ENCODE peak calls at places on chromosomes 7 and 10, in eight cellular contexts. U, W, I, R, F, Q, G and J are unnamed samples.

GRCh38 chr10:124063736-124064135 is 29.7 kb downstream of the CHST15 start:
- DNase-seq in I (no peak), F (no peak), Q (no peak), R (no peak), W (peak; percentile 92), U (no peak), G (no peak), J (no peak)

GRCh38 chr10:571643-572042 is 117.8 kb downstream of the DIP2C start:
- DNase-seq in U (no peak), F (no peak), Q (no peak), R (no peak), G (no peak), W (no peak), I (no peak), J (no peak)

GRCh38 chr10:12720217-12720981 is 281.1 kb downstream of the CCDC3 start:
- DNase-seq in W (peak; percentile 99), U (no peak), Q (peak; percentile 86), G (no peak), F (no peak), R (no peak), I (peak; percentile 91), J (peak; percentile 94)

GRCh38 chr10:118870467-118871243 is 115.9 kb upstream of the CACUL1 start:
- DNase-seq in F (no peak), R (no peak), U (no peak), W (peak; percentile 75), Q (no peak), G (no peak), I (no peak), J (peak; percentile 83)

GRCh38 chr7:96181174-96181573 is 140.7 kb downstream of the SLC25A13 start:
- DNase-seq in U (no peak), F (no peak), W (peak; percentile 10), Q (no peak), I (no peak), G (no peak), R (no peak), J (no peak)

GRCh38 chr7:128932862-128933821 is 4.6 kb upstream of the IRF5 start:
- DNase-seq in I (peak; percentile 45), F (peak; percentile 27), R (no peak), U (no peak), G (no peak), Q (no peak), W (no peak), J (no peak)

GRCh38 chr10:106147050-106147449 is 1017.5 kb downstream of the SORCS1 start:
- DNase-seq in G (no peak), F (no peak), I (no peak), Q (no peak), W (no peak), U (no peak), R (no peak), J (no peak)

GRCh38 chr10:52879651-52880050 is 107.1 kb upstream of the MBL2 start:
- DNase-seq in G (no peak), F (no peak), Q (no peak), R (no peak), U (no peak), I (no peak), W (no peak), J (no peak)

GRCh38 chr7:106313456-106313891 is 28.7 kb upstream of the NAMPT start:
- DNase-seq in F (no peak), R (no peak), I (no peak), G (no peak), Q (no peak), W (peak; percentile 88), U (no peak), J (peak; percentile 55)

GRCh38 chr10:124678566-124679240 is 65.5 kb downstream of the FAM53B start:
- DNase-seq in F (peak; percentile 54), I (peak; percentile 39), R (no peak), U (no peak), Q (no peak), W (no peak), G (no peak), J (no peak)

GRCh38 chr7:80316811-80317210 is 182.2 kb downstream of the GNAI1 start:
- DNase-seq in R (no peak), I (no peak), W (no peak), G (no peak), F (no peak), Q (no peak), U (no peak), J (no peak)

GRCh38 chr7:40341836-40342235 is 207.0 kb downstream of the SUGCT start:
- DNase-seq in G (no peak), I (no peak), R (no peak), F (no peak), U (no peak), Q (no peak), W (no peak), J (no peak)

GRCh38 chr7:3673524-3673923 is 372.5 kb downstream of the SDK1 start:
- DNase-seq in W (peak; percentile 10), U (no peak), Q (no peak), F (peak; percentile 51), R (peak; percentile 12), G (no peak), I (no peak), J (no peak)

GRCh38 chr7:64872351-64872750 is 30.7 kb upstream of the ZNF273 start:
- DNase-seq in I (no peak), U (no peak), W (no peak), G (no peak), R (no peak), Q (no peak), F (no peak), J (no peak)

GRCh38 chr10:106712988-106713387 is 451.5 kb downstream of the SORCS1 start:
- DNase-seq in R (no peak), G (no peak), Q (no peak), I (no peak), W (no peak), F (no peak), U (no peak), J (no peak)

GRCh38 chr10:28986117-28986792 is 302.6 kb upstream of the LYZL1 start:
- DNase-seq in R (peak; percentile 60), Q (no peak), I (no peak), G (no peak), W (peak; percentile 83), F (no peak), U (no peak), J (no peak)

GRCh38 chr7:152313879-152314604 is 121.8 kb downstream of the KMT2C start:
- DNase-seq in Q (no peak), W (peak; percentile 94), G (no peak), U (no peak), R (peak; percentile 74), F (no peak), I (no peak), J (peak; percentile 90)

GRCh38 chr7:155545348-155545747 is 1.0 kb downstream of the CNPY1 start:
- DNase-seq in Q (no peak), G (no peak), F (no peak), W (no peak), R (no peak), U (no peak), I (no peak), J (no peak)
- TF ChIP-seq CTCF in Q (no peak), G (no peak), F (no peak), W (no peak), R (peak; percentile 43), U (no peak), I (no peak), J (no peak)

DNA sequence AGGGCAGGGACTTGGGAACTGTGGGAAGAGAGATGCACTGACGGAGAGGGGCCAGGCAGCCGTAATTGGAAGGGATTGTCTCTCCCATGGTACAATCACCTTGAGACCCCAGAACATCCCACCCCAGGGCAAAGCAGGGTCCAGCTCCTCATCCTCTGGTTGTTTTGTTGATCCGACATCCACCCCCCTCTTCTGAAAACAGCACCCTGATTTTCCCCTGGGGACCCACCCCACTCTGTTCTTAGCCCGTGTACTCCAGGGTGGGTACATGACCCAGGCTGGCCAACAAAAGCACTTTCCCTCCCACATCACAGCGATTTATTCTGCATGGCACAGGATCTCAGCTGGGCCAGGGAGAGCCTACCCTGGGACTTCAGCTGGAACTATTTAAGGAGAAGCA is 14.1 kb downstream of the PDZD7 start:
- DNase-seq in G (no peak), Q (no peak), R (no peak), I (no peak), U (no peak), W (no peak), F (no peak), J (no peak)
- H3K27me3 ChIP-seq in G (peaks cover 6% of the 10 kb centered on the region), Q (peaks cover 12% of the 10 kb centered on the region), R (no peaks in the 10 kb centered on the region), I (no peaks in the 10 kb centered on the region), U (no peaks in the 10 kb centered on the region), W (no peaks in the 10 kb centered on the region), F (peaks cover 36% of the 10 kb centered on the region), J (peaks cover 17% of the 10 kb centered on the region)

GRCh38 chr10:99906470-99906869 is 103.3 kb downstream of the DNMBP start:
- DNase-seq in I (peak; percentile 81), Q (no peak), G (no peak), R (peak; percentile 22), F (no peak), U (no peak), W (peak; percentile 97), J (peak; percentile 97)
- TF ChIP-seq CTCF in I (no peak), Q (no peak), G (no peak), R (peak; percentile 28), F (no peak), U (no peak), W (peak; percentile 34), J (peak; percentile 61)

GRCh38 chr7:157682946-157683239 is 346.1 kb downstream of the DNAJB6 start:
- DNase-seq in F (no peak), W (no peak), R (no peak), U (no peak), Q (peak; percentile 4), I (no peak), G (no peak), J (no peak)

GRCh38 chr7:157684157-157684595 is 347.4 kb downstream of the DNAJB6 start:
- DNase-seq in F (no peak), U (no peak), I (no peak), W (peak; percentile 49), R (no peak), Q (peak; percentile 2), G (no peak), J (no peak)

GRCh38 chr7:157684596-157685429 is 348.0 kb downstream of the DNAJB6 start:
- DNase-seq in Q (peak; percentile 1), W (peak; percentile 7), I (no peak), F (no peak), U (no peak), R (no peak), G (peak; percentile 63), J (no peak)

GRCh38 chr7:157683251-157684156 is 346.7 kb downstream of the DNAJB6 start:
- DNase-seq in Q (peak; percentile 4), I (no peak), U (no peak), R (no peak), W (peak; percentile 8), G (peak; percentile 53), F (no peak), J (no peak)

DNA sequence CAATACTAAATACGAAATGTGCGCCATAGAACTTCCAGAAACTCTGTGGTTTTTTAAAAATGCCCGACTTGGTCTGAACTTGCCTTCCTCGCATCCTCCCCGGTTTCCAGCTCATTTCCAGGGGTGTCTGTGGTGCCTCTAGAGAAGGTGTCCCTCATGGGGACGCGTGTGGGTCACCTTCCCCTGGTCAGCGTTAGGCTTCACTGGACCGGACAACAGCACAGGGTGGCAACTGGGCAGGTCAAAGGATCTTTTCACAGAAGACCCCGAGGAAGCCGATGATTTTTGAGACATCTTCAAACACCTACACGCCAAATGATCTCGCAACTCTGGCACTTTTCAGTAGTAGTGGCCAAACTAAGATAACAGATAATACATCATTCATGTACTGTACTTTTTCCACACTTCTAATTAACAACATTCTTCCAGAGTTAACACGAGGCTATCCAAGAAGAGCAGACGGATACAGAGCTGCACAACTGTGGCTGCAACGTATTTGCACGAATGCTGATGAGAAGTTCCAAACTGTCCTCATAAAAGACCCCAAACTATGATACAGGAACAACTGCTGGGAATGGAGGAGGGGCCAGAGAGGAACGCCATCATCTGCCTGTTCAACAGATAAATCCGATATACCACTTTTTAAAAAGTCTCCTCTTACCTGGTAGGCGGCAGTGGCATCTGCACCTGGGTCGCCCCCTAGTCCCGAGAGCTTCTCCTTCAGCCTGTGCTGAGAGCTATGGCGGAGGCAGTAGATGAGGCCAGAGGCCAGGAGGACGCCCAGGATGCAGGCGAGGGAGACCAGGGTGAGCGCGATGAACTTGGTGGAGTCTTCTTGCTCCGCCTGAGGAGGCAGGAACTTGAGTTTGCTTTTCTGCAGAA is 345.5 kb downstream of the DNAJB6 start:
- DNase-seq in G (peak; percentile 64), Q (peak; percentile 6), I (no peak), U (no peak), W (no peak), R (no peak), F (no peak), J (no peak)
- H3K27me3 ChIP-seq in G (peaks cover 66% of the 10 kb centered on the region), Q (peaks cover 56% of the 10 kb centered on the region), I (no peaks in the 10 kb centered on the region), U (peaks cover 28% of the 10 kb centered on the region), W (peaks cover 4% of the 10 kb centered on the region), R (peaks cover 53% of the 10 kb centered on the region), F (peaks cover 76% of the 10 kb centered on the region), J (peaks cover 60% of the 10 kb centered on the region)